ENCODE peak calls at places on chromosomes 4 and X, in five cellular contexts. R, I, M, V and N are unnamed samples.

GRCh38 chrX:11380187-11380586 is 87.0 kb downstream of the AMELX start:
- DNase-seq in M (no peak), I (no peak), R (no peak), V (no peak), N (no peak)

GRCh38 chr4:10091531-10092181 is 24.9 kb downstream of the WDR1 start:
- DNase-seq in M (peak), V (no peak), R (no peak), I (no peak), N (no peak)

GRCh38 chr4:98758182-98758581 is 99.8 kb upstream of the TSPAN5 start:
- DNase-seq in M (no peak), V (no peak), R (no peak), I (no peak), N (no peak)

GRCh38 chr4:169133932-169134331 is 123.9 kb upstream of the CBR4 start:
- DNase-seq in V (no peak), I (peak), M (no peak), R (peak), N (no peak)

GRCh38 chr4:54400188-54400587 is 171.1 kb downstream of the PDGFRA start:
- DNase-seq in V (no peak), M (no peak), I (no peak), R (no peak), N (no peak)

GRCh38 chr4:155419266-155419665 is 42.5 kb upstream of the MAP9 start:
- DNase-seq in I (no peak), R (no peak), M (no peak), V (no peak), N (no peak)

GRCh38 chr4:81466841-81467671 is 4.7 kb downstream of the RASGEF1B start:
- DNase-seq in M (peak), V (peak), R (peak), I (peak), N (peak)

GRCh38 chr4:146222313-146222712 is 8.0 kb downstream of the REELD1 start:
- DNase-seq in V (peak), M (no peak), R (no peak), I (no peak), N (no peak)

GRCh38 chr4:186472948-186473347 is 82.4 kb downstream of the MTNR1A start:
- DNase-seq in M (no peak), R (no peak), I (no peak), V (peak), N (no peak)

GRCh38 chr4:78553526-78554060 is 2.0 kb downstream of the ANXA3 start:
- DNase-seq in R (no peak), M (no peak), I (no peak), V (no peak), N (no peak)

GRCh38 chr4:151025759-151026158 is 10.7 kb upstream of the LRBA start:
- DNase-seq in V (no peak), M (no peak), I (no peak), R (no peak), N (no peak)

GRCh38 chr4:74156521-74156920 is 1.4 kb upstream of the MTHFD2L start:
- DNase-seq in M (no peak), R (no peak), I (no peak), V (no peak), N (no peak)

GRCh38 chr4:188439641-188440311 is 300.5 kb downstream of the TRIML1 start:
- DNase-seq in R (peak), V (peak), M (peak), I (peak), N (no peak)

GRCh38 chr4:152063301-152064235 is 302.8 kb upstream of the GATB start:
- DNase-seq in R (no peak), I (peak), V (peak), M (no peak), N (no peak)

GRCh38 chrX:10536744-10537143 is 83.6 kb downstream of the MID1 start:
- DNase-seq in I (no peak), V (no peak), M (no peak), R (no peak), N (no peak)

GRCh38 chr4:25723409-25723808 is 67.8 kb downstream of the SLC34A2 start:
- DNase-seq in I (no peak), M (no peak), V (no peak), R (no peak), N (no peak)

GRCh38 chr4:24118031-24118430 is 228.2 kb upstream of the PPARGC1A start:
- DNase-seq in M (no peak), V (no peak), R (no peak), I (no peak), N (no peak)

GRCh38 chr4:78369691-78370090 is 181.9 kb upstream of the ANXA3 start:
- DNase-seq in R (no peak), I (no peak), M (no peak), V (no peak), N (no peak)

GRCh38 chr4:25081866-25082471 is 51.2 kb upstream of the LGI2 start:
- DNase-seq in M (no peak), V (no peak), I (no peak), R (no peak), N (no peak)

GRCh38 chrX:129404670-129405008 is 118.7 kb downstream of the SMARCA1 start:
- DNase-seq in V (no peak), R (no peak), I (no peak), M (no peak), N (no peak)

GRCh38 chr4:150769235-150769634 is 187.3 kb downstream of the MAB21L2 start:
- DNase-seq in R (peak), M (no peak), I (peak), V (peak), N (no peak)

GRCh38 chr4:173289351-173289725 is 44.8 kb downstream of the HMGB2 start:
- DNase-seq in R (no peak), I (no peak), V (no peak), M (no peak), N (no peak)

GRCh38 chr4:165191814-165192499 is 15.4 kb upstream of the KLHL2 start:
- DNase-seq in M (no peak), I (no peak), V (no peak), R (no peak), N (no peak)

GRCh38 chr4:140635606-140636005 is 66.8 kb upstream of the UCP1 start:
- DNase-seq in M (no peak), I (peak), V (peak), R (peak), N (peak)

GRCh38 chr4:41587286-41587685 is 49.3 kb downstream of the LIMCH1 start:
- DNase-seq in M (no peak), V (no peak), I (no peak), R (no peak), N (no peak)

GRCh38 chr4:41594439-41594838 is 56.5 kb downstream of the LIMCH1 start:
- DNase-seq in R (no peak), I (peak), V (no peak), M (peak), N (no peak)

GRCh38 chr4:41590591-41590990 is 52.6 kb downstream of the LIMCH1 start:
- DNase-seq in R (no peak), V (no peak), I (peak), M (no peak), N (peak)
- H3K27ac ChIP-seq in R (no peak), V (peak), I (no peak), M (no peak), N (no peak)

DNA sequence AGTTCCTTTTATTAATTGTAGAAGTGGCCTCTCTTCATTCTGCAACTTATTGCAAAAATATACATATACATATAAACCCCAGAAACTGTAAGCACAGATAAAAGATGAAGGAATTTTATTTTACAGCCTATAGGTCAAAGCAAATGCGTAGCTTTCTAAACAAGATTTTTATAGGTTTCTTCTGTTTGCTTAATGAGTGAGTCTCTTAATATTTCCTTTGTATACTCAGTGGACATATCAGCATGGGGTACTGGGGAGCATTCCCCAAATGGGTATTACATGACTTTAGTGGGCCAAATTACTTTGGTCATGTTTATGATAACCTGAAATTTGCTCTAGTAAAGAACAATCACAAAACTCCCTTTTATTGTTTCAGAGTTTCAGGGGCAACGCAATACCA is 1698.6 kb upstream of the IGFBP7 start:
- DNase-seq in V (no peak), M (no peak), I (no peak), R (no peak), N (no peak)
- H3K27ac ChIP-seq in V (no peak), M (no peak), I (no peak), R (no peak), N (no peak)

GRCh38 chr4:13851541-13851940 is 224.0 kb upstream of the BOD1L1 start:
- DNase-seq in V (no peak), R (no peak), M (no peak), I (no peak), N (no peak)
- H3K27ac ChIP-seq in V (no peak), R (no peak), M (no peak), I (no peak), N (no peak)

DNA sequence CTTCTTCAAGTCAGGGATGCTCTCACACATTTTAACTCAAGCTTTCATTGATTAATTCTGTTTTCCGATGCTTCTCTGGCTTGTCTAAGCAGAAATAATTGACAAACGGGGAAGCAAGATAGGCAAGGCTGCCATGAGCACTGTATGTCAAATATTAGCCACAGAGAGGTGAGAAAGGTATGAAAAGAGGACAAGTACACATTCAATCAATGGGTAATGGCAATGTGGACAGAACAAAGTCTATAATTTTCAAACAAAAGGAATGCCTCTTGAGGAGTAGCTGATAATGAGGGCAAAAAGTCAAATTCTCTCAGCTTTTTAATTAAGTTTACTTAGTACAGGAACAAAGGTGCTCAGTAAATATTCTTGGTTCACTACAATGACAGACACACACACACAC is 19.6 kb downstream of the COX7B2 start:
- DNase-seq in M (no peak), V (no peak), R (no peak), I (no peak), N (no peak)
- H3K27ac ChIP-seq in M (no peak), V (no peak), R (no peak), I (no peak), N (no peak)

GRCh38 chr4:42605264-42605663 is 51.6 kb downstream of the ATP8A1 start:
- DNase-seq in I (no peak), R (no peak), V (no peak), M (no peak), N (no peak)

GRCh38 chr4:42608551-42608950 is 48.4 kb downstream of the ATP8A1 start:
- DNase-seq in R (no peak), V (no peak), I (no peak), M (no peak), N (no peak)

GRCh38 chr4:42607011-42607726 is 49.7 kb downstream of the ATP8A1 start:
- DNase-seq in I (no peak), V (no peak), R (no peak), M (no peak), N (no peak)

GRCh38 chr4:42610941-42611340 is 46.0 kb downstream of the ATP8A1 start:
- DNase-seq in R (no peak), I (no peak), V (no peak), M (no peak), N (no peak)

DNA sequence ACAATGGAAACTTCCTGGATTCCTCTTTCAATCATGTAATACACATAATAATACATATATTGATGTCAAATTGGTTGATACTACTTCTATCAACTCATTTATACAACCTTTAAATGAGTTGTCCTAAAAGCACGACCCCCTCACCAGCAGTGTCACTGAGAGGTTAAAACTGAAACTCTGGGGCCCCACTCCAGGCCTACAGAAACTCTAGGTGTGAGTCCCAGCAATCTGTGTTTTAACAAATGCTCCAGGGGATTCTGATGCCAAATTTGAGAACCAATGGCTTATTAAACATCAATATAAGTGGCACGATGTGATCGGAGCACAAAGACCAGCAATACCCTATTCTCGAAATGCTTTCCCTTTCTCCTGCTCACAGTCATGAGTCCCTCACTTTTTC is 47.9 kb downstream of the ATP8A1 start:
- DNase-seq in R (no peak), I (no peak), M (no peak), V (no peak), N (no peak)
- H3K27ac ChIP-seq in R (no peak), I (no peak), M (no peak), V (no peak), N (no peak)

GRCh38 chrX:17032351-17032750 is 85.9 kb downstream of the REPS2 start:
- DNase-seq in M (peak), R (peak), I (peak), V (peak), N (no peak)
- H3K27ac ChIP-seq in M (peak), R (peak), I (peak), V (peak), N (peak)